ENCODE peak calls at places on chromosomes 2 and 18, in nine cellular contexts. T is left lung, B is uterus, H is upper lobe of right lung, Q is psoas muscle, K is tibial nerve, Z is Peyer's patch, W is adipocyte, G is testis. S is an unnamed sample.
A peak's percentile ranks its signal among the peaks of the same experiment; 100 is the strongest.

GRCh38 chr2:198259496-198259895 is 455.1 kb downstream of the PLCL1 start:
- DNase-seq in T (no peak), B (no peak), H (no peak), Q (no peak), K (no peak), Z (no peak), W (no peak), G (no peak), S (no peak)

GRCh38 chr2:217604527-217605279 is 398.1 kb downstream of the TNS1 start:
- DNase-seq in T (no peak), B (peak; percentile 70), H (no peak), Q (peak; percentile 22), K (no peak), Z (no peak), W (no peak), G (no peak), S (no peak)

GRCh38 chr2:127177617-127178278 is 42.4 kb downstream of the CYP27C1 start:
- DNase-seq in T (no peak), B (no peak), H (no peak), Q (no peak), K (no peak), Z (no peak), W (no peak), G (no peak), S (no peak)

GRCh38 chr2:178523596-178524134 is 43.4 kb downstream of the PLEKHA3 start:
- DNase-seq in T (no peak), B (no peak), H (no peak), Q (no peak), K (no peak), Z (no peak), W (peak; percentile 14), G (no peak), S (no peak)

GRCh38 chr2:109457366-109457765 is 156.4 kb downstream of the SEPTIN10 start:
- DNase-seq in T (peak; percentile 5), B (no peak), H (peak; percentile 4), Q (no peak), K (no peak), Z (no peak), W (no peak), G (no peak), S (no peak)

GRCh38 chr18:45745817-45746461 is 22.0 kb downstream of the SLC14A1 start:
- DNase-seq in T (no peak), B (no peak), H (no peak), Q (no peak), K (no peak), Z (no peak), W (no peak), G (no peak), S (peak; percentile 27)

GRCh38 chr2:240326246-240326645 is 109.2 kb upstream of the GPC1 start:
- DNase-seq in T (no peak), B (no peak), H (no peak), Q (no peak), K (no peak), Z (no peak), W (peak; percentile 6), G (no peak), S (peak; percentile 77)

GRCh38 chr18:46338213-46338612 is 234.0 kb downstream of the HAUS1 start:
- DNase-seq in T (no peak), B (no peak), H (peak; percentile 3), Q (no peak), K (no peak), Z (no peak), W (no peak), G (no peak), S (peak; percentile 18)

GRCh38 chr2:168336786-168337388 is 89.5 kb upstream of the STK39 start:
- DNase-seq in T (peak; percentile 44), B (no peak), H (peak; percentile 76), Q (no peak), K (no peak), Z (peak; percentile 75), W (no peak), G (peak; percentile 46), S (no peak)

GRCh38 chr2:14324308-14324707 is 308.2 kb upstream of the LRATD1 start:
- DNase-seq in T (no peak), B (no peak), H (no peak), Q (no peak), K (no peak), Z (no peak), W (no peak), G (no peak), S (no peak)

DNA sequence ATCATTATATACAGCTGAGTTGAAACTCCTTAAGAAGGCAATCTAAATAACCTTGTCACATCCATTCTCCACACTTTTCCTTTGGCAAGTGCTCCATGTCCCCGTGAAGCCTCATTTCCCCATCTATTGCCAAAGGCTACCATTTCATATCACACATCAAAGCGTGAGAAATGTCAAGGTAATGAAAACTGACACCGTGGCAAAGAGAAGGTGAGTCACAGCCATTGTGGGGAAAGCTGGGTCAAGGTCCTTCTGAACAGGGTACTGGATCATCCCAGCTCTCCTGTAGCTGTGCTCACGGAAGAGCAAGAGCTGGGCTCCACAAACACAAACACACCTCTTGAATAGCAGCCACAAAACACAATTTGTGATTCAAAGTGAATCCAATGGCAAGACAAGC is 58.2 kb upstream of the REG3G start:
- DNase-seq in T (no peak), B (no peak), H (no peak), Q (no peak), K (no peak), Z (no peak), W (no peak), G (no peak), S (no peak)
- H3K4me1 ChIP-seq in T (no peaks in the 10 kb centered on the region), B (no peaks in the 10 kb centered on the region), H (no peaks in the 10 kb centered on the region), Q (no peaks in the 10 kb centered on the region), K (no peaks in the 10 kb centered on the region), Z (no peaks in the 10 kb centered on the region), W (no peaks in the 10 kb centered on the region), G (no peaks in the 10 kb centered on the region), S (no peaks in the 10 kb centered on the region)

GRCh38 chr2:95281071-95281470 is 6.8 kb downstream of the PROM2 start:
- DNase-seq in T (no peak), B (no peak), H (no peak), Q (no peak), K (no peak), Z (no peak), W (no peak), G (no peak), S (no peak)

GRCh38 chr2:95279435-95280035 is 5.3 kb downstream of the PROM2 start:
- DNase-seq in T (no peak), B (no peak), H (no peak), Q (no peak), K (no peak), Z (no peak), W (no peak), G (no peak), S (no peak)

GRCh38 chr2:95282458-95282857 is 8.2 kb downstream of the PROM2 start:
- DNase-seq in T (no peak), B (no peak), H (no peak), Q (no peak), K (no peak), Z (no peak), W (no peak), G (no peak), S (no peak)

GRCh38 chr2:95283562-95283961 is 9.3 kb downstream of the PROM2 start:
- DNase-seq in T (no peak), B (no peak), H (no peak), Q (no peak), K (no peak), Z (no peak), W (no peak), G (no peak), S (no peak)

GRCh38 chr2:95281786-95282185 is 7.5 kb downstream of the PROM2 start:
- DNase-seq in T (no peak), B (no peak), H (no peak), Q (no peak), K (no peak), Z (no peak), W (no peak), G (no peak), S (no peak)
- H3K9me3 ChIP-seq in T (no peaks in the 10 kb centered on the region), B (no peaks in the 10 kb centered on the region), H (no peaks in the 10 kb centered on the region), Q (no peaks in the 10 kb centered on the region), K (no peaks in the 10 kb centered on the region), Z (no peaks in the 10 kb centered on the region), W (no peaks in the 10 kb centered on the region), G (no peaks in the 10 kb centered on the region), S (no peaks in the 10 kb centered on the region)

GRCh38 chr18:3442894-3443293 is 7.1 kb upstream of the TGIF1 start:
- DNase-seq in T (no peak), B (no peak), H (no peak), Q (no peak), K (no peak), Z (no peak), W (no peak), G (peak; percentile 55), S (no peak)

GRCh38 chr18:3447035-3447894 is 2.7 kb upstream of the TGIF1 start:
- DNase-seq in T (peak; percentile 64), B (peak; percentile 71), H (peak; percentile 82), Q (peak; percentile 30), K (peak; percentile 26), Z (no peak), W (peak; percentile 74), G (peak; percentile 70), S (peak; percentile 78)

GRCh38 chr18:3444954-3445353 is 5.0 kb upstream of the TGIF1 start:
- DNase-seq in T (no peak), B (no peak), H (no peak), Q (no peak), K (no peak), Z (no peak), W (no peak), G (no peak), S (no peak)

GRCh38 chr18:3440340-3440739 is 9.6 kb upstream of the TGIF1 start:
- DNase-seq in T (no peak), B (no peak), H (no peak), Q (no peak), K (no peak), Z (no peak), W (no peak), G (no peak), S (no peak)

GRCh38 chr18:3441290-3441689 is 8.7 kb upstream of the TGIF1 start:
- DNase-seq in T (no peak), B (no peak), H (no peak), Q (no peak), K (no peak), Z (no peak), W (peak; percentile 65), G (peak; percentile 46), S (peak; percentile 74)
- H3K4me3 ChIP-seq in T (no peak overlapping the region), B (no peak overlapping the region), H (no peak overlapping the region), Q (no peak overlapping the region), K (no peak overlapping the region), Z (no peak overlapping the region), W (no peak overlapping the region), G (no peak overlapping the region), S (no peak overlapping the region)

GRCh38 chr2:150476809-150477302 is 10.6 kb downstream of the RND3 start:
- DNase-seq in T (no peak), B (no peak), H (no peak), Q (no peak), K (no peak), Z (no peak), W (peak; percentile 35), G (no peak), S (no peak)

GRCh38 chr2:150474326-150475074 is 13.0 kb downstream of the RND3 start:
- DNase-seq in T (no peak), B (no peak), H (no peak), Q (no peak), K (no peak), Z (no peak), W (no peak), G (no peak), S (no peak)

GRCh38 chr2:150477347-150477746 is 10.1 kb downstream of the RND3 start:
- DNase-seq in T (no peak), B (no peak), H (no peak), Q (no peak), K (no peak), Z (peak; percentile 54), W (peak; percentile 47), G (no peak), S (no peak)

GRCh38 chr2:150476213-150476740 is 11.2 kb downstream of the RND3 start:
- DNase-seq in T (no peak), B (no peak), H (no peak), Q (no peak), K (no peak), Z (no peak), W (peak; percentile 59), G (no peak), S (no peak)

GRCh38 chr2:150475479-150476212 is 11.8 kb downstream of the RND3 start:
- DNase-seq in T (no peak), B (no peak), H (no peak), Q (no peak), K (no peak), Z (no peak), W (peak; percentile 52), G (no peak), S (no peak)
- H3K4me1 ChIP-seq in T (no peaks in the 10 kb centered on the region), B (peaks cover 10% of the 10 kb centered on the region), H (peaks cover 32% of the 10 kb centered on the region), Q (peaks cover 38% of the 10 kb centered on the region), K (no peaks in the 10 kb centered on the region), Z (peaks cover 5% of the 10 kb centered on the region), W (peaks cover 97% of the 10 kb centered on the region), G (no peaks in the 10 kb centered on the region), S (peaks cover 19% of the 10 kb centered on the region)